ENCODE peak calls at places on chromosomes 4 and X, in nine cellular contexts. One of them, this sample, is unnamed. For H3K27me3, the result is how much of the 10 kb centered on the place peaks cover.

GRCh38 chr4:188959424-188959823 is 820.2 kb downstream of the TRIML1 start:
- DNase-seq in esophagus muscularis mucosa: no peak
- DNase-seq in right atrium auricular region: no peak
- DNase-seq in left ventricle myocardium inferior: no peak
- DNase-seq in prostate gland: no peak
- DNase-seq in H9: no peak
- DNase-seq in cardiac muscle cell: no peak
- DNase-seq in sigmoid colon: no peak
- DNase-seq in transverse colon: no peak
- DNase-seq in this sample: no peak

GRCh38 chr4:121783210-121783609 is 17.9 kb upstream of the EXOSC9 start:
- DNase-seq in esophagus muscularis mucosa: no peak
- DNase-seq in right atrium auricular region: no peak
- DNase-seq in left ventricle myocardium inferior: no peak
- DNase-seq in prostate gland: no peak
- DNase-seq in H9: no peak
- DNase-seq in cardiac muscle cell: no peak
- DNase-seq in sigmoid colon: no peak
- DNase-seq in transverse colon: no peak
- DNase-seq in this sample: no peak

GRCh38 chrX:41604154-41604553 is 84.6 kb upstream of the GPR34 start:
- DNase-seq in esophagus muscularis mucosa: no peak
- DNase-seq in right atrium auricular region: no peak
- DNase-seq in left ventricle myocardium inferior: no peak
- DNase-seq in prostate gland: no peak
- DNase-seq in H9: no peak
- DNase-seq in cardiac muscle cell: no peak
- DNase-seq in sigmoid colon: no peak
- DNase-seq in transverse colon: no peak
- DNase-seq in this sample: no peak

GRCh38 chrX:153779891-153780677 is 757 bp upstream of the SRPK3 start:
- DNase-seq in esophagus muscularis mucosa: no peak
- DNase-seq in right atrium auricular region: no peak
- DNase-seq in left ventricle myocardium inferior: no peak
- DNase-seq in prostate gland: no peak
- DNase-seq in H9: no peak
- DNase-seq in cardiac muscle cell: no peak
- DNase-seq in sigmoid colon: no peak
- DNase-seq in transverse colon: no peak
- DNase-seq in this sample: no peak

GRCh38 chr4:67616478-67616877 is 58.0 kb downstream of the STAP1 start:
- DNase-seq in esophagus muscularis mucosa: no peak
- DNase-seq in right atrium auricular region: no peak
- DNase-seq in left ventricle myocardium inferior: no peak
- DNase-seq in prostate gland: no peak
- DNase-seq in H9: no peak
- DNase-seq in cardiac muscle cell: no peak
- DNase-seq in sigmoid colon: no peak
- DNase-seq in transverse colon: no peak
- DNase-seq in this sample: no peak

GRCh38 chr4:39497909-39498723 is 29.1 kb downstream of the UGDH start:
- DNase-seq in esophagus muscularis mucosa: no peak
- DNase-seq in right atrium auricular region: peak
- DNase-seq in left ventricle myocardium inferior: no peak
- DNase-seq in prostate gland: no peak
- DNase-seq in H9: no peak
- DNase-seq in cardiac muscle cell: no peak
- DNase-seq in sigmoid colon: no peak
- DNase-seq in transverse colon: no peak
- DNase-seq in this sample: no peak

GRCh38 chrX:94937491-94937890 is 1263.5 kb downstream of the FAM133A start:
- DNase-seq in esophagus muscularis mucosa: no peak
- DNase-seq in right atrium auricular region: no peak
- DNase-seq in left ventricle myocardium inferior: no peak
- DNase-seq in prostate gland: no peak
- DNase-seq in H9: no peak
- DNase-seq in cardiac muscle cell: no peak
- DNase-seq in sigmoid colon: no peak
- DNase-seq in transverse colon: no peak
- DNase-seq in this sample: no peak

GRCh38 chr4:42627887-42628646 is 28.8 kb downstream of the ATP8A1 start:
- DNase-seq in esophagus muscularis mucosa: no peak
- DNase-seq in right atrium auricular region: peak
- DNase-seq in left ventricle myocardium inferior: peak
- DNase-seq in prostate gland: no peak
- DNase-seq in H9: peak
- DNase-seq in cardiac muscle cell: peak
- DNase-seq in sigmoid colon: peak
- DNase-seq in transverse colon: peak
- DNase-seq in this sample: peak

GRCh38 chr4:13538427-13538973 is 5.8 kb downstream of the NKX3-2 start:
- DNase-seq in esophagus muscularis mucosa: peak
- DNase-seq in right atrium auricular region: no peak
- DNase-seq in left ventricle myocardium inferior: no peak
- DNase-seq in prostate gland: no peak
- DNase-seq in H9: no peak
- DNase-seq in cardiac muscle cell: no peak
- DNase-seq in sigmoid colon: peak
- DNase-seq in transverse colon: no peak
- DNase-seq in this sample: no peak
- H3K27me3 ChIP-seq in esophagus muscularis mucosa: half or more
- H3K27me3 ChIP-seq in right atrium auricular region: half or more
- H3K27me3 ChIP-seq in left ventricle myocardium inferior: half or more
- H3K27me3 ChIP-seq in prostate gland: half or more
- H3K27me3 ChIP-seq in H9: half or more
- H3K27me3 ChIP-seq in cardiac muscle cell: half or more
- H3K27me3 ChIP-seq in sigmoid colon: under half
- H3K27me3 ChIP-seq in transverse colon: half or more
- H3K27me3 ChIP-seq in this sample: under half

GRCh38 chr4:27049101-27049829 is 188.6 kb downstream of the STIM2 start:
- DNase-seq in esophagus muscularis mucosa: no peak
- DNase-seq in right atrium auricular region: no peak
- DNase-seq in left ventricle myocardium inferior: no peak
- DNase-seq in prostate gland: no peak
- DNase-seq in H9: no peak
- DNase-seq in cardiac muscle cell: no peak
- DNase-seq in sigmoid colon: no peak
- DNase-seq in transverse colon: no peak
- DNase-seq in this sample: no peak

GRCh38 chr4:27048350-27049100 is 187.9 kb downstream of the STIM2 start:
- DNase-seq in esophagus muscularis mucosa: no peak
- DNase-seq in right atrium auricular region: no peak
- DNase-seq in left ventricle myocardium inferior: no peak
- DNase-seq in prostate gland: no peak
- DNase-seq in H9: no peak
- DNase-seq in cardiac muscle cell: peak
- DNase-seq in sigmoid colon: no peak
- DNase-seq in transverse colon: no peak
- DNase-seq in this sample: no peak

GRCh38 chr4:27046851-27047250 is 186.2 kb downstream of the STIM2 start:
- DNase-seq in esophagus muscularis mucosa: no peak
- DNase-seq in right atrium auricular region: no peak
- DNase-seq in left ventricle myocardium inferior: no peak
- DNase-seq in prostate gland: no peak
- DNase-seq in H9: no peak
- DNase-seq in cardiac muscle cell: no peak
- DNase-seq in sigmoid colon: no peak
- DNase-seq in transverse colon: no peak
- DNase-seq in this sample: no peak

GRCh38 chr4:27055226-27055760 is 194.7 kb downstream of the STIM2 start:
- DNase-seq in esophagus muscularis mucosa: peak
- DNase-seq in right atrium auricular region: no peak
- DNase-seq in left ventricle myocardium inferior: no peak
- DNase-seq in prostate gland: no peak
- DNase-seq in H9: no peak
- DNase-seq in cardiac muscle cell: no peak
- DNase-seq in sigmoid colon: no peak
- DNase-seq in transverse colon: no peak
- DNase-seq in this sample: no peak

GRCh38 chr4:27050731-27051130 is 190.1 kb downstream of the STIM2 start:
- DNase-seq in esophagus muscularis mucosa: no peak
- DNase-seq in right atrium auricular region: no peak
- DNase-seq in left ventricle myocardium inferior: no peak
- DNase-seq in prostate gland: no peak
- DNase-seq in H9: no peak
- DNase-seq in cardiac muscle cell: no peak
- DNase-seq in sigmoid colon: no peak
- DNase-seq in transverse colon: no peak
- DNase-seq in this sample: no peak
- H3K27me3 ChIP-seq in esophagus muscularis mucosa: under half
- H3K27me3 ChIP-seq in right atrium auricular region: under half
- H3K27me3 ChIP-seq in left ventricle myocardium inferior: half or more
- H3K27me3 ChIP-seq in prostate gland: under half
- H3K27me3 ChIP-seq in H9: under half
- H3K27me3 ChIP-seq in cardiac muscle cell: under half
- H3K27me3 ChIP-seq in sigmoid colon: under half
- H3K27me3 ChIP-seq in transverse colon: under half
- H3K27me3 ChIP-seq in this sample: under half

DNA sequence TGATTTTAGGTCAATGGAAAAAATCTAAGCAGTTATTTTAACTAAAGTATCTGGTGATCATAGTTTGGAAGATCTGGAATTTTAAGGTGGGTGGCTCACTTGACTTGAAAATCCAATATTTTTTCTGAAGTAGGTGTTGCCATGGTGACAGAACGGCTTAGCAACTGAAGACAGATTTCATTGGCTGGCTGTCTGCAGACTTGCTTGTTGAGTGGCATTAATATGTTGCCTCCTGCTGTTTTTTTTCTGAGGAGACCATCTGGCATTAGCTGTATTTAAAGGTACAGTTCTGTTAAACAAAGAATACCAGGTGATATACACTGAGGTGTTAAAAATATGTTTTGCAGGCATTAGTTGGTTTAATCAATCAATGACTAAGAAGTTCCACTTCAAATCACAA is 19.8 kb downstream of the CPE start:
- DNase-seq in esophagus muscularis mucosa: no peak
- DNase-seq in right atrium auricular region: no peak
- DNase-seq in left ventricle myocardium inferior: no peak
- DNase-seq in prostate gland: no peak
- DNase-seq in H9: no peak
- DNase-seq in cardiac muscle cell: peak
- DNase-seq in sigmoid colon: no peak
- DNase-seq in transverse colon: no peak
- DNase-seq in this sample: no peak
- H3K27me3 ChIP-seq in esophagus muscularis mucosa: under half
- H3K27me3 ChIP-seq in right atrium auricular region: under half
- H3K27me3 ChIP-seq in left ventricle myocardium inferior: under half
- H3K27me3 ChIP-seq in prostate gland: under half
- H3K27me3 ChIP-seq in H9: under half
- H3K27me3 ChIP-seq in cardiac muscle cell: under half
- H3K27me3 ChIP-seq in sigmoid colon: under half
- H3K27me3 ChIP-seq in transverse colon: under half
- H3K27me3 ChIP-seq in this sample: under half

GRCh38 chrX:42686296-42686695 is 91.7 kb downstream of the PPP1R2C start:
- DNase-seq in esophagus muscularis mucosa: no peak
- DNase-seq in right atrium auricular region: no peak
- DNase-seq in left ventricle myocardium inferior: no peak
- DNase-seq in prostate gland: no peak
- DNase-seq in H9: no peak
- DNase-seq in cardiac muscle cell: no peak
- DNase-seq in sigmoid colon: no peak
- DNase-seq in transverse colon: no peak
- DNase-seq in this sample: no peak
- H3K27me3 ChIP-seq in esophagus muscularis mucosa: under half
- H3K27me3 ChIP-seq in right atrium auricular region: under half
- H3K27me3 ChIP-seq in left ventricle myocardium inferior: under half
- H3K27me3 ChIP-seq in prostate gland: under half
- H3K27me3 ChIP-seq in H9: under half
- H3K27me3 ChIP-seq in cardiac muscle cell: under half
- H3K27me3 ChIP-seq in sigmoid colon: under half
- H3K27me3 ChIP-seq in transverse colon: under half
- H3K27me3 ChIP-seq in this sample: under half

GRCh38 chr4:150581206-150581605 is 745 bp upstream of the MAB21L2 start:
- DNase-seq in esophagus muscularis mucosa: no peak
- DNase-seq in right atrium auricular region: no peak
- DNase-seq in left ventricle myocardium inferior: no peak
- DNase-seq in prostate gland: no peak
- DNase-seq in H9: no peak
- DNase-seq in cardiac muscle cell: no peak
- DNase-seq in sigmoid colon: no peak
- DNase-seq in transverse colon: no peak
- DNase-seq in this sample: no peak
- H3K27me3 ChIP-seq in esophagus muscularis mucosa: under half
- H3K27me3 ChIP-seq in right atrium auricular region: under half
- H3K27me3 ChIP-seq in left ventricle myocardium inferior: under half
- H3K27me3 ChIP-seq in prostate gland: under half
- H3K27me3 ChIP-seq in H9: under half
- H3K27me3 ChIP-seq in cardiac muscle cell: half or more
- H3K27me3 ChIP-seq in sigmoid colon: under half
- H3K27me3 ChIP-seq in transverse colon: under half
- H3K27me3 ChIP-seq in this sample: under half

GRCh38 chrX:40101430-40101802 is 3.7 kb upstream of the BCOR start:
- DNase-seq in esophagus muscularis mucosa: no peak
- DNase-seq in right atrium auricular region: no peak
- DNase-seq in left ventricle myocardium inferior: no peak
- DNase-seq in prostate gland: no peak
- DNase-seq in H9: peak
- DNase-seq in cardiac muscle cell: no peak
- DNase-seq in sigmoid colon: no peak
- DNase-seq in transverse colon: no peak
- DNase-seq in this sample: no peak

GRCh38 chrX:40098264-40099045 is 697 bp upstream of the BCOR start:
- DNase-seq in esophagus muscularis mucosa: no peak
- DNase-seq in right atrium auricular region: no peak
- DNase-seq in left ventricle myocardium inferior: peak
- DNase-seq in prostate gland: peak
- DNase-seq in H9: peak
- DNase-seq in cardiac muscle cell: peak
- DNase-seq in sigmoid colon: no peak
- DNase-seq in transverse colon: peak
- DNase-seq in this sample: no peak

GRCh38 chrX:40100537-40101429 is 3.0 kb upstream of the BCOR start:
- DNase-seq in esophagus muscularis mucosa: no peak
- DNase-seq in right atrium auricular region: no peak
- DNase-seq in left ventricle myocardium inferior: no peak
- DNase-seq in prostate gland: no peak
- DNase-seq in H9: peak
- DNase-seq in cardiac muscle cell: no peak
- DNase-seq in sigmoid colon: no peak
- DNase-seq in transverse colon: no peak
- DNase-seq in this sample: no peak

GRCh38 chrX:40099046-40099968 is 1.5 kb upstream of the BCOR start:
- DNase-seq in esophagus muscularis mucosa: no peak
- DNase-seq in right atrium auricular region: no peak
- DNase-seq in left ventricle myocardium inferior: peak
- DNase-seq in prostate gland: peak
- DNase-seq in H9: peak
- DNase-seq in cardiac muscle cell: no peak
- DNase-seq in sigmoid colon: peak
- DNase-seq in transverse colon: peak
- DNase-seq in this sample: no peak

GRCh38 chrX:40100141-40100536 is 2.4 kb upstream of the BCOR start:
- DNase-seq in esophagus muscularis mucosa: no peak
- DNase-seq in right atrium auricular region: no peak
- DNase-seq in left ventricle myocardium inferior: peak
- DNase-seq in prostate gland: peak
- DNase-seq in H9: no peak
- DNase-seq in cardiac muscle cell: peak
- DNase-seq in sigmoid colon: no peak
- DNase-seq in transverse colon: peak
- DNase-seq in this sample: no peak
- H3K27me3 ChIP-seq in esophagus muscularis mucosa: under half
- H3K27me3 ChIP-seq in right atrium auricular region: under half
- H3K27me3 ChIP-seq in left ventricle myocardium inferior: under half
- H3K27me3 ChIP-seq in prostate gland: under half
- H3K27me3 ChIP-seq in H9: half or more
- H3K27me3 ChIP-seq in cardiac muscle cell: under half
- H3K27me3 ChIP-seq in sigmoid colon: under half
- H3K27me3 ChIP-seq in transverse colon: under half
- H3K27me3 ChIP-seq in this sample: half or more

GRCh38 chrX:68731254-68731653 is 83.8 kb downstream of the STARD8 start:
- DNase-seq in esophagus muscularis mucosa: no peak
- DNase-seq in right atrium auricular region: no peak
- DNase-seq in left ventricle myocardium inferior: no peak
- DNase-seq in prostate gland: no peak
- DNase-seq in H9: no peak
- DNase-seq in cardiac muscle cell: no peak
- DNase-seq in sigmoid colon: no peak
- DNase-seq in transverse colon: no peak
- DNase-seq in this sample: no peak
- H3K27me3 ChIP-seq in esophagus muscularis mucosa: under half
- H3K27me3 ChIP-seq in right atrium auricular region: under half
- H3K27me3 ChIP-seq in left ventricle myocardium inferior: under half
- H3K27me3 ChIP-seq in prostate gland: under half
- H3K27me3 ChIP-seq in H9: under half
- H3K27me3 ChIP-seq in cardiac muscle cell: under half
- H3K27me3 ChIP-seq in sigmoid colon: under half
- H3K27me3 ChIP-seq in transverse colon: under half
- H3K27me3 ChIP-seq in this sample: half or more

This sample was measured in breast epithelium.